ENCODE peak calls at places on chromosomes 5 and 9, in seven cellular contexts. C is suprapubic skin, O is SK-N-SH, M is transverse colon, F is HCT116, A is GM12878, T is HepG2. S is an unnamed sample.

GRCh38 chr5:134106991-134107701 is 7.3 kb upstream of the TCF7 start:
- DNase-seq in C (no peak), O (peak), M (no peak), F (no peak), A (no peak), T (no peak), S (no peak)

GRCh38 chr5:110665184-110665726 is 61.2 kb downstream of the TMEM232 start:
- DNase-seq in C (no peak), O (no peak), M (no peak), F (no peak), A (peak), T (no peak), S (no peak)

GRCh38 chr5:149853019-149853648 is 91.5 kb downstream of the PDE6A start:
- DNase-seq in C (no peak), O (peak), M (peak), F (peak), A (no peak), T (peak), S (peak)

GRCh38 chr9:98873535-98874432 is 66.3 kb downstream of the GALNT12 start:
- DNase-seq in C (no peak), O (no peak), M (no peak), F (no peak), A (no peak), T (no peak), S (no peak)

GRCh38 chr9:135664266-135664665 is 1.2 kb downstream of the LCN9 start:
- DNase-seq in C (no peak), O (no peak), M (no peak), F (no peak), A (no peak), T (no peak), S (peak)

GRCh38 chr9:38681747-38682227 is 38.1 kb downstream of the FAM240B start:
- DNase-seq in C (no peak), O (no peak), M (no peak), F (no peak), A (no peak), T (no peak), S (no peak)

GRCh38 chr5:56494300-56494704 is 261.2 kb upstream of the ANKRD55 start:
- DNase-seq in C (no peak), O (no peak), M (no peak), F (no peak), A (no peak), T (no peak), S (no peak)

GRCh38 chr5:170885281-170885680 is 23.5 kb downstream of the RANBP17 start:
- DNase-seq in C (no peak), O (no peak), M (no peak), F (no peak), A (no peak), T (no peak), S (no peak)

GRCh38 chr9:99660191-99660636 is 161.5 kb upstream of the NR4A3 start:
- DNase-seq in C (no peak), O (no peak), M (no peak), F (no peak), A (peak), T (no peak), S (no peak)

GRCh38 chr5:36870399-36871040 is 6.0 kb upstream of the NIPBL start:
- DNase-seq in C (no peak), O (peak), M (no peak), F (peak), A (no peak), T (peak), S (no peak)

GRCh38 chr5:119357309-119357708 is 1.5 kb downstream of the TNFAIP8 start:
- DNase-seq in C (no peak), O (no peak), M (no peak), F (no peak), A (no peak), T (no peak), S (no peak)

GRCh38 chr5:181283347-181283746 is 22.4 kb upstream of the TRIM52 start:
- DNase-seq in C (no peak), O (no peak), M (no peak), F (no peak), A (no peak), T (no peak), S (peak)

GRCh38 chr5:181280251-181280762 is 19.4 kb upstream of the TRIM52 start:
- DNase-seq in C (no peak), O (no peak), M (no peak), F (no peak), A (no peak), T (no peak), S (no peak)

GRCh38 chr5:181282874-181283273 is 21.9 kb upstream of the TRIM52 start:
- DNase-seq in C (no peak), O (no peak), M (no peak), F (no peak), A (no peak), T (no peak), S (peak)

GRCh38 chr5:181281984-181282316 is 21.0 kb upstream of the TRIM52 start:
- DNase-seq in C (no peak), O (no peak), M (no peak), F (no peak), A (no peak), T (no peak), S (no peak)

DNA sequence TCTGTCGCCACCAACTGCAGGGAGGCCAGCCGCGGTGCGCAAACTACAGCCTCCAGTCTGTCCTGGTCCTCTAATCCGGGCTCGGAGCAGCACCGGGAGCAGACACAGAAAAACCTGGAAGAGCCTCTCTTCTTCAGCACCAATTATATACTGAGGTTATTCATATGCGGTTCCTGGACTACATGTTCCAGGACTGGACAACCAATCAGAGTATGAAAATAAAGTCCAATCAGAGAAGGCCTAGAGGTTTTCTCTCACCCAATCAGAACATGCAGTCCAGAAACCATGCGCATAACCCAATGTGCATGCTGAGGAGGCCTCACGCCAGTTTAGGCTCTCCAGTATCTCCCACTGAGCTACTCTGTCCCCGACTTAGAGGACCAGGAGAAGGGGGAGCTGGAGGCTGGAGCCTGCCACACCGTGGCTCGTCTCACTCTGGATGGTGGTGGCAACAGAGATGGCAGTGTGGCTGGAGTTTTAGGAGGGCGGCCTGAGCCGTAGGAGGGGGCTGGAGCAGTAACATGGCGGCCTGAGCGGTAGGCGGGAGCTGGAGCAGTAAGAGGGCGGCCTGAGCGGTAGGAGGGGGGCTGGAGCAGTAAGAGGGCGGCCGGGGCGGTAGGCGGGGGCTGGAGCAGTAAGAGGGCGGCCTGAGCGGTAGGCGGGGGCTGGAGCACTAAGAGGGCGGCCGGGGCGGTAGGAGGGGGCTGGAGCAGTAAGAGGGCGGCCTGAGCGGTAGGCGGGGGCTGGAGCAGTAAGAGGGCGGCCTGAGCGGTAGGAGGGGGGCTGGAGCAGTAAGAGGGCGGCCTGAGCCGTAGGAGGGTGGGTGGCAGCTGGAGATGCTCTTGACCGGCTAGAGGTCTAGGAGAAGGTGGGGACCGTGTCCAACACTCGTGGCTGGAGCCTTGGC is 20.4 kb upstream of the TRIM52 start:
- DNase-seq in C (no peak), O (peak), M (no peak), F (no peak), A (no peak), T (peak), S (peak)
- TF ChIP-seq POLR2AphosphoS5 in C (no peak), O (peak), M (no peak), F (no peak), A (no peak), T (peak), S (no peak)

GRCh38 chr5:177496111-177497010 is 1.0 kb downstream of the PDLIM7 start:
- DNase-seq in C (peak), O (peak), M (peak), F (peak), A (no peak), T (peak), S (peak)

GRCh38 chr5:177495243-177496060 is 2.0 kb downstream of the PDLIM7 start:
- DNase-seq in C (no peak), O (peak), M (peak), F (no peak), A (no peak), T (peak), S (peak)

GRCh38 chr5:177493795-177494355 is 3.5 kb downstream of the PDLIM7 start:
- DNase-seq in C (no peak), O (no peak), M (no peak), F (no peak), A (no peak), T (no peak), S (no peak)

GRCh38 chr5:177492841-177493240 is 4.6 kb downstream of the PDLIM7 start:
- DNase-seq in C (no peak), O (no peak), M (no peak), F (no peak), A (no peak), T (no peak), S (no peak)

GRCh38 chr5:177494356-177495195 is 2.8 kb downstream of the PDLIM7 start:
- DNase-seq in C (peak), O (peak), M (peak), F (peak), A (no peak), T (peak), S (peak)
- H3K4me3 ChIP-seq in C (peak), O (peak), M (no peak), F (peak), A (no peak), T (no peak), S (peak)

DNA sequence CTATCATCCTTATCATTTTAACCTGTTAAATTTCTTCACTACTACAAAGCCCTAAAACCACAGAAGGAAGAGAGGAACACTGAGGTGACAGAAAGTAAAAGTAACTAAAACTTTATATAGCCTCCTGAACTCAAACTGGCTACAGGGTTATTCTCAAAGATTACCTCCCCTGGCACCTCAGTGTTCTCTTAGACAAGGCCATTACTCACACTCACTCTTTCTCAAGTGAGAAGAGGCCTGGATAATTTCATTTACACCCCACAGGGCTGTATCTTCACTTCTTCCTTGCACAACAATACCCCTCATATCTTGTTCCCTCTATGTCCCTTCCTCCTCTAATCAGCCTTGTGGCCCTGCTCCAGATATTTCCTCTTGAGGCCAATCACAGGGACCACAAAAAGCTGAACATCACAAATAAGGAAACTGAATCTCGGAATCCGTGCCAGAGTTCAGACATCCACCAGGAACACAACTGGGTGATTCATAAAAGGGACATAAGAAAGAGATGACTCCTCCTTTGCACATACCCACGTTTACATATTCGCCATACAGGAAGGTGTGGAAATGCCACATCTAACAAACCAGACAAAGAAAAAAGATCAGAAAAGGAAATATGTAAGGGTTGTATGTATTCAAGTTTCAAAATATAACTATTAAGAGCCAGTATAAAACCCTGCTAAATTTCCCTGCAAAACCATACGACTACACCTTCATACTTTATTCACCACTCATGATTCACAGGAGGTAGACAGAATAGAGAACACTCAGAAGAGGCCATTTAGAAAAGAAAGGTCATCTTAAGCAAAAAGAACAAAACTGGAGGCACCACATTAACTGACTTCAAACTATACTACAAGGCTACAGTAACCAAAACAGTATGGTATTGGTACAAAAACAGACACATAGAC is 1.7 kb upstream of the KLHL3 start:
- DNase-seq in C (no peak), O (no peak), M (peak), F (no peak), A (no peak), T (no peak), S (no peak)
- TF ChIP-seq POLR2AphosphoS5 in C (no peak), O (no peak), M (no peak), F (no peak), A (no peak), T (no peak), S (no peak)

GRCh38 chr9:107638922-107639321 is 149.4 kb upstream of the KLF4 start:
- DNase-seq in C (peak), O (no peak), M (peak), F (no peak), A (no peak), T (no peak), S (no peak)

GRCh38 chr9:107636596-107637405 is 147.2 kb upstream of the KLF4 start:
- DNase-seq in C (no peak), O (no peak), M (no peak), F (no peak), A (no peak), T (no peak), S (no peak)

GRCh38 chr9:107637421-107638420 is 148.2 kb upstream of the KLF4 start:
- DNase-seq in C (peak), O (peak), M (peak), F (no peak), A (no peak), T (no peak), S (peak)

GRCh38 chr9:107639426-107639825 is 149.9 kb upstream of the KLF4 start:
- DNase-seq in C (no peak), O (no peak), M (no peak), F (no peak), A (no peak), T (no peak), S (no peak)

DNA sequence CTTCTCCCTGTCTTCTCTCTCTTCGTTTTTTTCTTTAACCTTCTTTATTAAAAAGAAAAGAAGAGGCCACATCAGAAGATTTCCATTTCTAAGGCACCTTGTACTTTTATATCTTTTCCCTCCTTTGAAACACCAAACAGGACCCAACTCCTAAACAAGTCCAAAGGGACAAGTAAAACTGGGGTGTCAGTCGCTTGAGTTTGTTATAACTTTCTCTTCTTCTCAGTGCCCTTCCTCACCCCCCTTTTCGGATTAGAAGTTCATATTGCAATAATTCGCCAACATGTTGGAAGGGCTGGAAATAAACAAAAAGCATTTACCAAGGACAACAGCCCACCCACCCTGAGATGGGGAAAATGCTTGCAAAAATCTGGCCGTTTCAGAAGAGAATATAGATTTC is 148.9 kb upstream of the KLF4 start:
- DNase-seq in C (no peak), O (no peak), M (no peak), F (no peak), A (no peak), T (no peak), S (no peak)
- H3K4me3 ChIP-seq in C (peak), O (no peak), M (no peak), F (no peak), A (no peak), T (no peak), S (peak)

S was measured in spleen.